ENCODE peak calls at places on chromosome X, in nine cellular contexts. P is retinal pigment epithelial cell, L is GM12865, V is GM20000, D is upper lobe of right lung, F is suprapubic skin, J is foreskin fibroblast, B is mammary epithelial cell, C is WERI-Rb-1. A is an unnamed sample.

GRCh38 chrX:39670281-39670680 is 427.5 kb downstream of the BCOR start:
- DNase-seq in P (no peak), L (no peak), V (no peak), D (no peak), F (no peak), J (no peak), B (no peak), C (no peak), A (no peak)

GRCh38 chrX:68114573-68115199 is 318.6 kb downstream of the OPHN1 start:
- DNase-seq in P (no peak), L (no peak), V (no peak), D (no peak), F (no peak), J (peak), B (peak), C (no peak), A (no peak)

GRCh38 chrX:69165116-69165651 is at the start of gene PJA1:
- DNase-seq in P (no peak), L (peak), V (peak), D (peak), F (peak), J (peak), B (peak), C (peak), A (peak)

GRCh38 chrX:10467793-10468192 is 152.6 kb downstream of the MID1 start:
- DNase-seq in P (no peak), L (no peak), V (no peak), D (no peak), F (no peak), J (peak), B (no peak), C (no peak), A (no peak)

GRCh38 chrX:128975716-128976115 is 547.6 kb downstream of the SMARCA1 start:
- DNase-seq in P (no peak), L (peak), V (peak), D (no peak), F (no peak), J (no peak), B (peak), C (peak), A (peak)

GRCh38 chrX:136199365-136199764 is 51.8 kb downstream of the MAP7D3 start:
- DNase-seq in P (no peak), L (no peak), V (no peak), D (no peak), F (no peak), J (peak), B (peak), C (no peak), A (no peak)

GRCh38 chrX:74132265-74132664 is 171.7 kb upstream of the ZCCHC13 start:
- DNase-seq in P (no peak), L (no peak), V (no peak), D (no peak), F (no peak), J (no peak), B (no peak), C (no peak), A (no peak)

GRCh38 chrX:115448146-115448545 is 112.8 kb upstream of the PLS3 start:
- DNase-seq in P (no peak), L (no peak), V (no peak), D (no peak), F (no peak), J (no peak), B (no peak), C (no peak), A (no peak)

GRCh38 chrX:55312655-55313054 is 47.9 kb upstream of the PAGE3 start:
- DNase-seq in P (no peak), L (no peak), V (no peak), D (no peak), F (no peak), J (no peak), B (peak), C (no peak), A (no peak)

GRCh38 chrX:30888526-30889146 is 418 bp downstream of the TAB3 start:
- DNase-seq in P (no peak), L (no peak), V (no peak), D (no peak), F (no peak), J (peak), B (no peak), C (peak), A (peak)

GRCh38 chrX:72714471-72714916 is 388 bp upstream of the PHKA1 start:
- DNase-seq in P (peak), L (no peak), V (no peak), D (peak), F (peak), J (peak), B (peak), C (peak), A (peak)

GRCh38 chrX:22122510-22122909 is 90.4 kb downstream of the PHEX start:
- DNase-seq in P (no peak), L (no peak), V (no peak), D (no peak), F (no peak), J (peak), B (peak), C (no peak), A (no peak)

GRCh38 chrX:37488323-37488722 is 83.1 kb upstream of the LANCL3 start:
- DNase-seq in P (no peak), L (no peak), V (no peak), D (no peak), F (no peak), J (no peak), B (no peak), C (no peak), A (no peak)

GRCh38 chrX:50066318-50066937 is 134.4 kb downstream of the AKAP4 start:
- DNase-seq in P (no peak), L (no peak), V (no peak), D (no peak), F (no peak), J (no peak), B (no peak), C (no peak), A (no peak)

GRCh38 chrX:139647597-139647996 is 60.4 kb downstream of the MCF2 start:
- DNase-seq in P (no peak), L (peak), V (peak), D (no peak), F (no peak), J (no peak), B (no peak), C (no peak), A (no peak)

GRCh38 chrX:45524805-45525204 is 324.1 kb upstream of the DIPK2B start:
- DNase-seq in P (no peak), L (no peak), V (no peak), D (no peak), F (no peak), J (no peak), B (peak), C (no peak), A (no peak)

GRCh38 chrX:153475751-153476281 is 5.4 kb upstream of the HAUS7 start:
- DNase-seq in P (no peak), L (no peak), V (no peak), D (no peak), F (no peak), J (no peak), B (no peak), C (peak), A (no peak)

GRCh38 chrX:46954716-46955115 is 42.5 kb downstream of the JADE3 start:
- DNase-seq in P (no peak), L (no peak), V (no peak), D (no peak), F (no peak), J (no peak), B (no peak), C (no peak), A (no peak)

GRCh38 chrX:13223868-13224555 is 95.8 kb downstream of the ATXN3L start:
- DNase-seq in P (peak), L (no peak), V (no peak), D (no peak), F (no peak), J (peak), B (peak), C (no peak), A (no peak)

GRCh38 chrX:20382518-20383291 is 116.0 kb upstream of the RPS6KA3 start:
- DNase-seq in P (no peak), L (peak), V (no peak), D (no peak), F (no peak), J (no peak), B (peak), C (no peak), A (peak)

GRCh38 chrX:130028196-130028595 is 45.8 kb downstream of the BCORL1 start:
- DNase-seq in P (no peak), L (peak), V (peak), D (peak), F (no peak), J (peak), B (peak), C (peak), A (peak)

GRCh38 chrX:45710081-45710801 is 509.6 kb upstream of the DIPK2B start:
- DNase-seq in P (no peak), L (peak), V (peak), D (no peak), F (no peak), J (peak), B (peak), C (no peak), A (peak)

GRCh38 chrX:98795636-98796035 is 1614.4 kb downstream of the PCDH19 start:
- DNase-seq in P (no peak), L (no peak), V (no peak), D (no peak), F (no peak), J (no peak), B (no peak), C (no peak), A (no peak)

GRCh38 chrX:134999469-134999868 is 8.7 kb downstream of the SMIM10 start:
- DNase-seq in P (no peak), L (peak), V (peak), D (no peak), F (no peak), J (peak), B (peak), C (no peak), A (no peak)

GRCh38 chrX:40099046-40099968 is 1.5 kb upstream of the BCOR start:
- DNase-seq in P (no peak), L (peak), V (peak), D (peak), F (no peak), J (peak), B (no peak), C (peak), A (peak)

GRCh38 chrX:38660395-38661179 is 99.2 kb downstream of the TSPAN7 start:
- DNase-seq in P (no peak), L (no peak), V (no peak), D (no peak), F (no peak), J (no peak), B (no peak), C (no peak), A (no peak)

GRCh38 chrX:38662640-38663039 is 101.3 kb downstream of the TSPAN7 start:
- DNase-seq in P (no peak), L (no peak), V (no peak), D (no peak), F (no peak), J (peak), B (no peak), C (no peak), A (no peak)

GRCh38 chrX:38666909-38667308 is 105.6 kb downstream of the TSPAN7 start:
- DNase-seq in P (no peak), L (no peak), V (no peak), D (no peak), F (no peak), J (no peak), B (no peak), C (no peak), A (no peak)

GRCh38 chrX:38661561-38661960 is 100.2 kb downstream of the TSPAN7 start:
- DNase-seq in P (no peak), L (peak), V (no peak), D (no peak), F (no peak), J (no peak), B (no peak), C (no peak), A (no peak)

GRCh38 chrX:38664285-38664684 is 102.9 kb downstream of the TSPAN7 start:
- DNase-seq in P (no peak), L (peak), V (no peak), D (no peak), F (no peak), J (peak), B (peak), C (no peak), A (peak)
- TF ChIP-seq CTCF in P (peak), L (peak), V (peak), D (peak), F (peak), J (no peak), B (peak), C (peak), A (peak)

DNA sequence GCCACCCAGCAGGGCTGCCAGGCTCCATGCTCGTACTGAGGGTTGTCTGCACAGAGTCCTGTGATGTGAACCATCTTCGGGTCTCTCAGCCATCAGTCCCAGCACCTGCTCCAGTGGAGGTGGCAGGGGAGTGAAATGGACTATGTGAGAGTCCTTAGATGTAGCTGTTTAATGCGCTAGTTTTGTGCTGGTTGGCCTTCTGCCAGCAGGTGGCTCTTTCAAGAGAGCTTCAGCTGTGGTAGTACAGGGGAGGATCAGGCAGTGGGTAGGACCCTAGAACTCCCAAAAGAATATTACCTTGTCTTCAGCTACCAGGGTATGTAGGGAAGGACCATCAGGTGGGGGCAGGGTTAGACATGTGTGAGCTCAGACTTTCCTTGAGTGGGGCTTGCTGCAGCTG is 1066.0 kb downstream of the GLUD2 start:
- DNase-seq in P (no peak), L (no peak), V (no peak), D (no peak), F (no peak), J (no peak), B (no peak), C (peak), A (no peak)
- TF ChIP-seq CTCF in P (no peak), L (no peak), V (no peak), D (no peak), F (no peak), J (no peak), B (no peak), C (no peak), A (no peak)

DNA sequence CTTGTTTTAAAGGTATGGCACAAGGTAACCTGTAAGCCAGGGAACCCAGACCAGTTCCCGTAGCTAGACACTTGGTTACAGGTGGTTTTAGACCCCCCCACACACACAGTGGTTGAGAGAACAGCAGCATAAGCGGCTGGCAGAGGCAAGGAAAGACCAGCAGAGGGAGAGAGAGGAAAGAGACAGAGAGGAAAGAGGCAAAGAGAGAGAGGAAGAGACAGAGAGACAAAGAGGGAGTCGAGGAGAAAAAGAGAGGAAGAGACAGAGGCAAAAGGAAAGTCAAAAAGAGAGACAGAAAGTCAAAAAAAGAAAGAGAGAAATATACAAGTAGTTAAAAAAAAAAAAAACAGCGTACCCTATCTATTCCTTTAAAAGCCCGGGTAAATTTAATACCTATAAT is 19.5 kb upstream of the PCSK1N start:
- DNase-seq in P (no peak), L (no peak), V (no peak), D (no peak), F (no peak), J (peak), B (peak), C (peak), A (peak)
- TF ChIP-seq CTCF in P (peak), L (no peak), V (no peak), D (no peak), F (no peak), J (peak), B (peak), C (peak), A (no peak)

DNA sequence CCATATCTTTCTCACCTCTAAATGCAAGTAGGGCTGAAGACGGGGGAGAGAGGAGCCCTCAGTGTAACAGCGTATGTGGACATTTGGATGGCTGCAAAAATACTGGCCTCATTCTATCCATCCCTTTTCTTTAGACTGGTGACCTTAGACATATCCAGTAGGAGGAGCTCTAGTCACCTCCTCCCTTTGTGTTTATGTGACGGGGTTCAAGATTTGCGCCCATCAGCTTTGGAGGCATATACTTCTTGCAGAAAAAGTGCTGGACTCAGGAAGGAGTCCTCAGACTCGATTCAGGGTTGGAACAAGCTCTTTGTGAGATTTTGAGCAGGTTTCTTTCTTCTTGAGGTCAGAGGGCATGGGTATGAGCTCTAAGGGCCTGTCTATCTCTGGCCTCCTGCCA is 86.2 kb downstream of the MAMLD1 start:
- DNase-seq in P (no peak), L (peak), V (peak), D (no peak), F (no peak), J (no peak), B (no peak), C (no peak), A (no peak)
- TF ChIP-seq CTCF in P (no peak), L (peak), V (no peak), D (no peak), F (no peak), J (no peak), B (peak), C (peak), A (no peak)

GRCh38 chrX:108696690-108697089 is 39.7 kb downstream of the IRS4 start:
- DNase-seq in P (no peak), L (no peak), V (no peak), D (no peak), F (no peak), J (peak), B (peak), C (no peak), A (no peak)

GRCh38 chrX:108704839-108705238 is 31.5 kb downstream of the IRS4 start:
- DNase-seq in P (no peak), L (no peak), V (no peak), D (no peak), F (no peak), J (no peak), B (no peak), C (no peak), A (no peak)

GRCh38 chrX:108701633-108702032 is 34.7 kb downstream of the IRS4 start:
- DNase-seq in P (no peak), L (no peak), V (no peak), D (no peak), F (no peak), J (no peak), B (no peak), C (no peak), A (no peak)

DNA sequence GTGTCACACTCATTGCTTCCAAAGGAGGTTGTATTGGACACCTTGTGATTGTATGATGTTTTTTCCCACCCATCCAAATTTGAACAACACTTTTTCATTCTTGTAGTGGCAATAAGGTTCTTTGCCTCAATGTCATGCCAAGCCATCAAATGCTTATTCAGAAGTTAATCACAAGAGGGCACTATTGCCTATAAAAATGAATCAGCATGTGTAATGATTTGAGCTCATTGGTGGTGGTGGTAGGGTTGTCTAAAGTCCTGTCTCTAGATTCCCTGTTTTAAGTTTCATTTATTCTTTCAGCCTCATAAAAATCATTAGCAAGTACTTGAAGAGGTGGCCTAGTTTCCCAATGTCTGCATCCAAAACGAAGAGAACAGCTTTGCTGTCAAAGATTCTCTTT is 37.0 kb downstream of the IRS4 start:
- DNase-seq in P (no peak), L (peak), V (peak), D (no peak), F (no peak), J (peak), B (peak), C (no peak), A (no peak)
- TF ChIP-seq CTCF in P (peak), L (peak), V (no peak), D (peak), F (no peak), J (no peak), B (peak), C (peak), A (no peak)

A was measured in activated CD8-positive, alpha-beta T cell treated with anti-CD3 and anti-CD28 coated beads for 36 hours.